ENCODE peak calls at places on chromosomes 3 and 15, in six cellular contexts. O is mucosa of descending colon, J is aorta, S is GM12878, B is pancreas, T is upper lobe of left lung. F is an unnamed sample.

GRCh38 chr15:36430721-36431265 is 148.6 kb upstream of the CDIN1 start:
- ATAC-seq in T (no peak), B (no peak), O (no peak), J (no peak), S (no peak), F (no peak)

GRCh38 chr3:36679384-36680200 is 84.8 kb downstream of the DCLK3 start:
- ATAC-seq in J (no peak), S (peak; percentile 67), B (no peak), T (no peak), O (no peak), F (no peak)

GRCh38 chr3:41026394-41027177 is 172.7 kb upstream of the CTNNB1 start:
- ATAC-seq in B (peak; percentile 66), O (peak; percentile 56), T (no peak), S (peak; percentile 40), J (peak; percentile 72), F (peak; percentile 82)

GRCh38 chr3:41961750-41962679 is at the start of gene ULK4:
- ATAC-seq in T (peak; percentile 99), S (peak; percentile 96), O (peak; percentile 95), B (peak; percentile 95), J (peak; percentile 98), F (peak; percentile 97)

GRCh38 chr15:96070636-96071035 is 259.9 kb upstream of the NR2F2 start:
- ATAC-seq in O (no peak), B (no peak), T (no peak), S (no peak), J (no peak), F (no peak)

GRCh38 chr15:91873133-91873526 is 19.6 kb downstream of the SLCO3A1 start:
- ATAC-seq in S (peak; percentile 52), B (no peak), T (no peak), O (no peak), J (no peak), F (no peak)

GRCh38 chr3:123347205-123347604 is 101.7 kb downstream of the ADCY5 start:
- ATAC-seq in B (no peak), S (no peak), T (no peak), J (no peak), O (no peak), F (no peak)

GRCh38 chr3:183434992-183435391 is 6.6 kb upstream of the MCF2L2 start:
- ATAC-seq in S (no peak), J (no peak), T (no peak), B (no peak), O (no peak), F (no peak)

GRCh38 chr3:58584690-58585004 is 7.5 kb upstream of the FAM107A start:
- ATAC-seq in B (peak; percentile 26), O (peak; percentile 15), T (peak; percentile 13), J (peak; percentile 2), S (no peak), F (no peak)

GRCh38 chr15:50128266-50128665 is 9.2 kb upstream of the ATP8B4 start:
- ATAC-seq in S (no peak), T (no peak), B (no peak), O (no peak), J (no peak), F (no peak)

GRCh38 chr3:185595520-185595919 is 9.4 kb downstream of the SENP2 start:
- ATAC-seq in J (no peak), B (no peak), S (peak; percentile 91), O (no peak), T (no peak), F (no peak)

GRCh38 chr3:46017720-46018119 is 9.6 kb downstream of the XCR1 start:
- ATAC-seq in O (peak; percentile 10), T (no peak), J (peak; percentile 36), S (peak; percentile 69), B (no peak), F (no peak)

GRCh38 chr3:61545716-61546115 is 15.7 kb upstream of the PTPRG start:
- ATAC-seq in T (no peak), J (no peak), O (no peak), S (no peak), B (no peak), F (no peak)

GRCh38 chr15:44370830-44371229 is 56.6 kb upstream of the CTDSPL2 start:
- ATAC-seq in J (no peak), B (no peak), T (no peak), S (peak; percentile 82), O (no peak), F (no peak)

GRCh38 chr3:193033381-193033780 is 115.7 kb upstream of the MB21D2 start:
- ATAC-seq in J (no peak), B (no peak), S (no peak), T (no peak), O (no peak), F (no peak)

GRCh38 chr3:150132101-150132749 is 161.5 kb upstream of the PFN2 start:
- ATAC-seq in S (peak; percentile 94), J (no peak), O (no peak), B (no peak), T (no peak), F (no peak)

DNA sequence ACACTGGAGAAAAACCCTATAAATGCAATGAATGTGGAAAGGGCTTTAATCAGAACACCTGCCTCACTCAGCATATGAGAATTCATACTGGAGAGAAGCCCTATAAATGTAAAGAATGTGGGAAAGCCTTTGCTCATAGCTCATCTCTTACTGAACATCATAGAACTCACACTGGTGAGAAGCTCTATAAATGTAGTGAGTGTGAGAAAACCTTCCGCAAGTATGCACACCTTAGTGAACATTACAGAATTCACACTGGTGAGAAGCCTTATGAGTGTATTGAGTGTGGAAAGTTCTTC is 7.4 kb upstream of the ZNF501 start:
- ATAC-seq in S (no peak), J (no peak), T (no peak), B (no peak), O (no peak), F (no peak)
- H3K9me3 ChIP-seq in S (peaks cover 35% of the 10 kb centered on the region), J (peaks cover 33% of the 10 kb centered on the region), T (peaks cover 100% of the 10 kb centered on the region), B (no peaks in the 10 kb centered on the region), O (peaks cover 100% of the 10 kb centered on the region), F (peaks cover 9% of the 10 kb centered on the region)

GRCh38 chr15:25060996-25061620 is 106.3 kb downstream of the SNRPN start:
- ATAC-seq in B (no peak), S (no peak), O (no peak), J (no peak), T (no peak), F (no peak)
- H3K9me3 ChIP-seq in B (no peaks in the 10 kb centered on the region), S (peaks cover 72% of the 10 kb centered on the region), O (peaks cover 100% of the 10 kb centered on the region), J (peaks cover 93% of the 10 kb centered on the region), T (peaks cover 100% of the 10 kb centered on the region), F (peaks cover 100% of the 10 kb centered on the region)

DNA sequence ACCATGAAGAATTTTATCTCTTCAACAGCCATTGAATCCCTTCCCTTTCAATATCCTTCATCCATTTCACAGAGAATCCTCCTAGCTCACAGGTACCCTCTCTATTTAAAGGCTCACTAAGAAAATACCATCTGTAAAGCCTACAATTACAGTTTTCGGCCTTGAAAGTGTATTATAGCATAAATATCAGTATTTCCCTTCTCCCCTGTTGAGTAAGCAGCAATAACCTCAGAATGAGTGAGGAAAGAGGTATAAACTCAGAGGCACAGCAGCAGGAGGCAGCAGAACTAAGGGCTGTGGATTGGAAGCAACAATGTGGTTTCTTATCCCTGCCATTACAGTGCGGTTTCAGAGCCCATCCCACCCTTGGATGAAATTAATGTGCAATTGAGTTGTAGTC is 360.6 kb upstream of the ATP10A start:
- ATAC-seq in T (no peak), J (no peak), B (no peak), O (no peak), S (no peak), F (no peak)
- H3K9me3 ChIP-seq in T (peaks cover 6% of the 10 kb centered on the region), J (peaks cover 2% of the 10 kb centered on the region), B (no peaks in the 10 kb centered on the region), O (peaks cover 69% of the 10 kb centered on the region), S (no peaks in the 10 kb centered on the region), F (no peaks in the 10 kb centered on the region)

GRCh38 chr15:99580061-99580460 is 14.3 kb downstream of the MEF2A start:
- ATAC-seq in T (no peak), B (no peak), S (no peak), J (no peak), O (no peak), F (no peak)
- H3K9me3 ChIP-seq in T (no peaks in the 10 kb centered on the region), B (no peaks in the 10 kb centered on the region), S (peaks cover 6% of the 10 kb centered on the region), J (no peaks in the 10 kb centered on the region), O (no peaks in the 10 kb centered on the region), F (no peaks in the 10 kb centered on the region)

F was measured in gastroesophageal sphincter.